ENCODE peak calls at places on chromosomes 7 and 10, in eight cellular contexts. T is heart right ventricle, P is GM10248, W is left lung, X is H9, L is lower lobe of right lung, Z is Calu3, R is GM13977. A is an unnamed sample.

GRCh38 chr10:133163889-133164815 is 4.1 kb downstream of the KNDC1 start:
- DNase-seq in Z (no peak), R (no peak), W (peak), P (no peak), L (peak), T (no peak), X (peak), A (no peak)

GRCh38 chr10:87724789-87725188 is 65.1 kb downstream of the PAPSS2 start:
- DNase-seq in R (no peak), W (no peak), P (no peak), T (no peak), Z (no peak), L (no peak), X (no peak), A (no peak)

GRCh38 chr10:17981766-17982380 is 30.2 kb downstream of the SLC39A12 start:
- DNase-seq in Z (no peak), R (no peak), P (no peak), W (no peak), X (no peak), T (no peak), L (no peak), A (no peak)

GRCh38 chr10:50417906-50418697 is 166.8 kb upstream of the ASAH2 start:
- DNase-seq in T (peak), X (peak), W (peak), P (peak), R (peak), Z (peak), L (peak), A (peak)

GRCh38 chr10:111360260-111360925 is 283.6 kb downstream of the ADRA2A start:
- DNase-seq in W (peak), P (peak), Z (peak), T (no peak), R (peak), X (peak), L (peak), A (no peak)

GRCh38 chr7:3971323-3971722 is 670.3 kb downstream of the SDK1 start:
- DNase-seq in X (no peak), Z (no peak), W (no peak), R (no peak), P (no peak), T (no peak), L (no peak), A (no peak)

GRCh38 chr7:72099784-72100183 is 312.4 kb downstream of the CALN1 start:
- DNase-seq in W (no peak), L (no peak), T (no peak), X (no peak), P (no peak), Z (no peak), R (no peak), A (no peak)

GRCh38 chr10:86535057-86535882 is 13.7 kb upstream of the WAPL start:
- DNase-seq in W (peak), P (peak), R (peak), X (peak), Z (peak), T (peak), L (peak), A (no peak)

GRCh38 chr10:35063837-35064454 is 26.2 kb downstream of the CUL2 start:
- DNase-seq in P (no peak), R (no peak), Z (no peak), W (no peak), X (no peak), T (no peak), L (no peak), A (no peak)

GRCh38 chr7:145928937-145929336 is 187.7 kb upstream of the CNTNAP2 start:
- DNase-seq in X (no peak), L (no peak), T (no peak), P (no peak), R (no peak), W (no peak), Z (no peak), A (no peak)

GRCh38 chr10:46265981-46266505 is 20.8 kb upstream of the ANTXRL start:
- DNase-seq in R (no peak), X (peak), W (no peak), Z (no peak), P (no peak), L (no peak), T (no peak), A (peak)

GRCh38 chr7:7103343-7104313 is 78.7 kb upstream of the C1GALT1 start:
- DNase-seq in R (peak), P (peak), W (no peak), T (no peak), X (no peak), L (no peak), Z (peak), A (no peak)

GRCh38 chr7:126791306-126791705 is 461.4 kb downstream of the GRM8 start:
- DNase-seq in R (no peak), Z (no peak), W (no peak), L (no peak), T (no peak), X (no peak), P (no peak), A (no peak)

GRCh38 chr7:126792501-126792900 is 460.2 kb downstream of the GRM8 start:
- DNase-seq in W (no peak), L (no peak), X (no peak), R (no peak), T (no peak), Z (no peak), P (no peak), A (no peak)

GRCh38 chr7:126790763-126791162 is 462.0 kb downstream of the GRM8 start:
- DNase-seq in Z (no peak), T (no peak), R (no peak), X (no peak), W (no peak), P (no peak), L (no peak), A (no peak)
- TF ChIP-seq CTCF in Z (no peak), T (no peak), R (no peak), X (peak), W (no peak), P (no peak), L (no peak), A (peak)

GRCh38 chr10:128863411-128863810 is 603.6 kb upstream of the MGMT start:
- DNase-seq in P (no peak), X (no peak), R (no peak), W (no peak), L (no peak), Z (no peak), T (no peak), A (no peak)

GRCh38 chr10:128855656-128856428 is 611.2 kb upstream of the MGMT start:
- DNase-seq in T (no peak), Z (no peak), L (no peak), R (no peak), W (no peak), P (no peak), X (no peak), A (no peak)

GRCh38 chr10:128860574-128860973 is 606.5 kb upstream of the MGMT start:
- DNase-seq in T (no peak), L (no peak), W (no peak), X (no peak), Z (no peak), P (no peak), R (no peak), A (no peak)

GRCh38 chr10:128861018-128861565 is 605.9 kb upstream of the MGMT start:
- DNase-seq in T (no peak), X (no peak), P (no peak), Z (no peak), R (no peak), W (no peak), L (no peak), A (no peak)

DNA sequence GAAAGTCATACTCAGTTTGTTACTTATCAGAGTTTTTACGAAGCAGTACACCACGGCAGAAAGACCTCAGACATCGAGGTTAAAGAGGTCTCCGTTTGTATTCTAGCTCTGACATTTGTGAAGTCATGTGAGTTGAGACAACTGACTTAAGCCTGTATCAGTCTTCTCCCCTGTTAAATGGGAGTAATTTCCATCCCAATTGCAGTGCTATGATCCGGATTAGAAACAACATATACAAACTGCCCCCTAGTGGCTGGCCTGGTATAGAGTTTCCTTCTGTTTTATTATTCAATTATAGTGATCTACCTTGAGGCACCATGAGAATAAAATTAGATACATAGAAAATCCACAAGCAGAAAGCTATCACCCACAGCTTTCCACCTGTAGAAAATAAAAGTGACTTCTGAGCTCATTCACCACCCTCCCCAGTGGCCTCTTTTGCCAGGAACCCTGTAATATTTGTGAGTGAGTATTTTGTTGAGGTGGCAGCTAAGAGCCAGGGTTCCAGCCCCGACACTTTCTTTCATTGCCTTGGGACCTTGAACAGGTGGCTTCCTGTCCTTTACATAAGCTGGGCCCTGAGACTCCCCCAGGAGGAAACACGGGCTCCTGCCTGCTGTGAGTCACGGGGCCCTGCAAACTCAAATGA is 607.2 kb upstream of the MGMT start:
- DNase-seq in Z (peak), L (no peak), T (no peak), P (peak), W (no peak), X (no peak), R (peak), A (no peak)
- TF ChIP-seq CTCF in Z (peak), L (peak), T (peak), P (peak), W (peak), X (peak), R (peak), A (peak)

GRCh38 chr7:26398436-26399308 is 107.0 kb downstream of the SNX10 start:
- DNase-seq in P (peak), W (peak), R (peak), T (peak), L (peak), Z (peak), X (peak), A (peak)

GRCh38 chr7:26399747-26400146 is 108.1 kb downstream of the SNX10 start:
- DNase-seq in X (no peak), R (no peak), W (no peak), L (no peak), Z (no peak), P (no peak), T (no peak), A (no peak)

GRCh38 chr7:26397786-26398435 is 106.2 kb downstream of the SNX10 start:
- DNase-seq in W (no peak), Z (peak), T (peak), L (no peak), P (peak), X (peak), R (peak), A (peak)

GRCh38 chr7:26397326-26397725 is 105.7 kb downstream of the SNX10 start:
- DNase-seq in W (no peak), Z (no peak), L (no peak), T (no peak), P (no peak), R (no peak), X (no peak), A (no peak)

DNA sequence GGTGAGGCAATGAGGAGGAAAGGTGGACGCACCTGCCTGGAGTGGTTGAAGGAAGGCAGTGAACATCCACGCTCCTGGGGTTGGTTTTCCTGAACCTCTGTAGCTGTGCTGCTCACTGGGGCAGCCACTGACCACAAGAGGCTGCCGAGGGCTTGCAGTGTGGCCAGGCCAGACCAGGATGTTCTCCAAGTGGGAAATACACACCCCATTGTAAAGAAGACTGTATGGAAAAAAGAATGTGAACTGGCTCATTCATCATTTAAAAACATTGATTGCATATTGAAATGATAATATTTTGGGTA is 107.6 kb downstream of the SNX10 start:
- DNase-seq in T (peak), X (peak), L (peak), Z (peak), R (no peak), P (no peak), W (peak), A (no peak)
- TF ChIP-seq CTCF in T (peak), X (peak), L (peak), Z (no peak), R (no peak), P (no peak), W (peak), A (peak)

GRCh38 chr10:11305825-11306601 is 288.3 kb downstream of the CELF2 start:
- DNase-seq in X (no peak), P (no peak), T (no peak), L (no peak), W (no peak), Z (no peak), R (no peak), A (no peak)
- TF ChIP-seq CTCF in X (no peak), P (no peak), T (no peak), L (no peak), W (no peak), Z (no peak), R (no peak), A (no peak)

GRCh38 chr10:102564209-102564834 is 60.5 kb downstream of the SUFU start:
- DNase-seq in T (no peak), Z (no peak), P (peak), X (no peak), W (no peak), R (no peak), L (no peak), A (no peak)

DNA sequence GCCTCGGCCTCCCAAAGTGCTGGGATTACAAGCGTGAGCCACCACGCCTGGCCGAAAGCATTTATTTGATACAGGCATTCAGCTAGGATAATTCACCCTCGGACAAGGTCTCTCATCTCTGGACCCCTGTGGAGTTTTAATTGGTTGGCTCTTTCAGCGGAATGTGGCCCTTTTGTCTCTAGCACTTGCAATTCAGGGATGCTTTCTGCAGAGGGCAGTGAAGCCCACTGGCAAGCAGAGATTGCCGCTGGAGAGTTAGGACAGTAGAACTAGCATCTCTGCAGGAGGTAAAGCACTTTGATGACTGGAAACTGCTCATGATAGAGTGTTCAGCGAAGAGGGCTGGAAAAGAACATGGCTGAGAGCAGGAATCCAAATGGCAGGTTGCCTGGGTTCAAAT is 62.0 kb downstream of the SUFU start:
- DNase-seq in P (no peak), T (no peak), L (no peak), R (no peak), X (peak), W (no peak), Z (no peak), A (no peak)
- TF ChIP-seq CTCF in P (peak), T (no peak), L (no peak), R (no peak), X (peak), W (no peak), Z (no peak), A (peak)

DNA sequence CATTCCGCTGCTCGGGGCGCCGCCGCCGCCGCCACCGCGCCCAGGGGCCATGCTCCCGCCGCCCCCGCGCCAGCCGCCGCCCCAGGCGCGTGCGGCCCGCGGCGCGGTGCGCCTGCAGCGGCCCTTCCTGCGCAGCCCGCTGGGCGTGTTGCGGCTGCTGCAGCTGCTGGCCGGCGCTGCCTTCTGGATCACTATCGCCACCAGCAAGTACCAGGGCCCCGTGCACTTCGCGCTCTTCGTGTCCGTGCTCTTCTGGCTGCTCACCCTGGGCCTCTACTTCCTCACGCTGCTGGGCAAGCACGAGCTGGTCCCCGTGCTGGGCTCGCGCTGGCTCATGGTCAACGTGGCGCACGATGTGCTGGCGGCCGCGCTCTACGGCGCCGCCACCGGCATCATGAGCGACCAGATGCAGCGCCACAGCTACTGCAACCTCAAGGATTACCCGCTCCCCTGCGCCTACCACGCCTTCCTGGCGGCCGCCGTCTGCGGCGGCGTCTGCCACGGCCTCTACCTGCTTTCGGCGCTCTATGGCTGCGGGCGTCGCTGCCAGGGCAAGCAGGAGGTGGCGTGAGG is 384 bp downstream of the MARVELD1 start:
- DNase-seq in X (peak), Z (peak), P (peak), L (peak), W (peak), T (peak), R (peak), A (peak)
- TF ChIP-seq CTCF in X (peak), Z (no peak), P (peak), L (peak), W (no peak), T (peak), R (peak), A (peak)

GRCh38 chr7:132930881-132931280 is 151.0 kb downstream of the CHCHD3 start:
- DNase-seq in T (no peak), Z (no peak), L (no peak), R (no peak), W (no peak), P (no peak), X (no peak), A (no peak)
- TF ChIP-seq CTCF in T (peak), Z (no peak), L (peak), R (peak), W (no peak), P (peak), X (peak), A (peak)

DNA sequence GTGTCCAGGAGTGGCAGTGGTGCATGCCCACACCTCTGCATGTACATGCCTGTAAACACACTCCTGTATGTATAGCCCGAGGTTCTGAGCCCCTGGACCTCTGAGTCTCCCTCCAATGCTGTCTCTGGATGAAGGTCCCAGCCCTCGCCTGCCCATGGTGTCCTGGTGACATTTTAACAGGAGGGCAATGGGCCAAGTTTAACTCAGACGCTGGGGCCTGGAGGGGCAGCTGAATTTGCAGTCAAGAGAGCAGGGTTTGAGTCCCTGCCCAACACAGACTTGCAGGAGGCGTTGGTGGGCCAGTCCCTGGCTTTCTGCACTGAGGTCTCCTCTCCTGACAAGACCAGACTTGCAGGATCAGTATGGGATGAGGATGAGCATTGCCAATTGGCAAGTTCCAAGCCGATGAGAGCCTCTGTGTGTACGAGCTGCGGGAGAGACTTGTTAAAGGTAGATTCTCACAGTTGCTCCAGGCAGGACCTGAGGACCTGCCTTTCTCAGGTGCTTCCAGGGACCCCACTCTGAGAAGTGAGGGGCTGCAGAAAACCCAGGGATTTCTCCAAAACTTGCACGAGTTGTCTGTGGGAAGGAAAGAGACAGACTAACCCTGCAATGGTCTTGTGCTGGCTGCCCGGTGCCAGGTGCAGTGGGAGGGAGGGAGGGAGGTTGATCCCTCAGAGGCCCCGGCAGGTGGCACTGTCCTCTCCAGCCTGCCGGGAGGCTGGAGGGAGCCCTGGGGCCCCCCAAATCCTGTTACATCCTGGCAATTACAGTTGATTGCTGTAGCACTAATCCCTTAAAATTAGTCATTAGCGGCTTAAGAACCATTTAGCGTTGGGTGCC is 142.0 kb downstream of the ELFN1 start:
- DNase-seq in P (peak), W (no peak), T (no peak), Z (peak), X (no peak), R (peak), L (no peak), A (peak)
- TF ChIP-seq CTCF in P (peak), W (no peak), T (peak), Z (peak), X (peak), R (peak), L (peak), A (peak)

A was measured in type B pancreatic cell.